ENCODE peak calls at places on chromosomes 12 and 14, in ten cellular contexts. K is neural crest cell; A is activated CD4-positive, CD25-positive, alpha-beta regulatory T cell; T is AG09309; Y is CD8-positive, alpha-beta memory T cell; V is adipocyte; C is HT1080; M is stimulated activated CD8-positive, alpha-beta memory T cell treated with anti-CD3 and anti-CD28 coated beads, Interleukin-7, amount 100 ng/mL, for 4 hours; F is activated CD4-positive, alpha-beta T cell treated with anti-CD3 and anti-CD28 coated beads, Interleukin-2, amount 50 U/mL, for 1 hour; P is T-helper 22 cell. W is an unnamed sample.

GRCh38 chr12:50764861-50765324 is 992 bp downstream of the ATF1 start:
- DNase-seq in K (no peak), A (peak), T (no peak), Y (no peak), V (peak), C (peak), M (no peak), F (peak), P (peak), W (peak)

GRCh38 chr12:67674417-67674816 is 25.9 kb downstream of the DYRK2 start:
- DNase-seq in K (no peak), A (no peak), T (no peak), Y (no peak), V (no peak), C (no peak), M (no peak), F (no peak), P (no peak), W (no peak)

GRCh38 chr14:69107407-69108003 is 45.4 kb downstream of the DCAF5 start:
- DNase-seq in K (no peak), A (no peak), T (no peak), Y (no peak), V (peak), C (peak), M (no peak), F (peak), P (no peak), W (peak)

GRCh38 chr14:43692706-43693105 is 814.4 kb downstream of the FSCB start:
- DNase-seq in K (no peak), A (no peak), T (no peak), Y (no peak), V (no peak), C (no peak), M (no peak), F (no peak), P (no peak), W (no peak)

GRCh38 chr12:67981236-67982164 is 7.7 kb upstream of the IFNG-AS1 start:
- DNase-seq in K (no peak), A (no peak), T (peak), Y (no peak), V (peak), C (peak), M (no peak), F (no peak), P (no peak), W (peak)

GRCh38 chr12:94768398-94769039 is 118.2 kb upstream of the TMCC3 start:
- DNase-seq in K (no peak), A (no peak), T (no peak), Y (no peak), V (peak), C (no peak), M (no peak), F (no peak), P (no peak), W (no peak)

GRCh38 chr14:98984719-98985041 is 287.3 kb downstream of the BCL11B start:
- DNase-seq in K (no peak), A (peak), T (no peak), Y (peak), V (no peak), C (no peak), M (peak), F (peak), P (peak), W (no peak)

GRCh38 chr12:132375747-132376463 is 46.5 kb upstream of the GALNT9 start:
- DNase-seq in K (no peak), A (no peak), T (no peak), Y (peak), V (no peak), C (no peak), M (no peak), F (no peak), P (no peak), W (no peak)

GRCh38 chr14:103727313-103728000 is 11.8 kb downstream of the ZFYVE21 start:
- DNase-seq in K (no peak), A (no peak), T (no peak), Y (peak), V (no peak), C (no peak), M (no peak), F (no peak), P (no peak), W (no peak)

GRCh38 chr12:110253176-110253575 is 27.9 kb upstream of the ATP2A2 start:
- DNase-seq in K (no peak), A (no peak), T (no peak), Y (no peak), V (peak), C (no peak), M (no peak), F (no peak), P (no peak), W (no peak)